ENCODE peak calls at places on chromosomes 5 and 9, in seven cellular contexts. S is NCI-H1694 treated with DMSO at 0.1 percent for 48 hours; X is T1000; Y is activated naive CD4-positive, alpha-beta T cell treated with Interleukin-2 at 50 U/mL for 16 hours; H is CD8-positive, alpha-beta memory T cell; O is mucosa of descending colon; Z is T-helper 1 cell. V is an unnamed sample.

GRCh38 chr5:14676320-14676719 is 11.8 kb downstream of the OTULIN start:
- DNase-seq in H (no peak), X (no peak), S (no peak), Z (no peak), O (no peak), Y (peak; percentile 28), V (no peak)

GRCh38 chr9:122464633-122465567 is 12.8 kb downstream of the OR1J1 start:
- DNase-seq in Y (peak; percentile 61), O (peak; percentile 57), S (peak; percentile 50), H (peak; percentile 68), X (peak; percentile 63), Z (peak; percentile 56), V (peak; percentile 64)

GRCh38 chr5:167442922-167443321 is 848.5 kb upstream of the WWC1 start:
- DNase-seq in H (no peak), O (no peak), Y (no peak), X (no peak), Z (no peak), S (no peak), V (no peak)

GRCh38 chr9:134648701-134649525 is 7.3 kb downstream of the COL5A1 start:
- DNase-seq in Z (no peak), X (no peak), H (no peak), O (peak; percentile 16), Y (peak; percentile 3), S (no peak), V (no peak)

GRCh38 chr5:142872795-142873194 is 102.6 kb downstream of the ARHGAP26 start:
- DNase-seq in X (no peak), Z (no peak), H (no peak), S (no peak), O (peak; percentile 71), Y (no peak), V (no peak)

GRCh38 chr5:139655727-139656271 is 7.7 kb downstream of the CXXC5 start:
- DNase-seq in Z (no peak), H (no peak), O (peak; percentile 60), X (no peak), S (no peak), Y (no peak), V (no peak)

GRCh38 chr5:52339285-52339684 is 448.4 kb upstream of the ITGA1 start:
- DNase-seq in X (no peak), S (no peak), H (no peak), O (no peak), Y (no peak), Z (no peak), V (no peak)

GRCh38 chr9:97321681-97322080 is 14.2 kb downstream of the CCDC180 start:
- DNase-seq in Y (no peak), S (no peak), X (no peak), H (no peak), O (no peak), Z (no peak), V (no peak)

GRCh38 chr5:135824541-135825041 is 9.9 kb upstream of the SLC25A48 start:
- DNase-seq in Z (no peak), H (no peak), S (no peak), Y (no peak), O (no peak), X (no peak), V (no peak)

GRCh38 chr5:143181173-143181572 is 222.3 kb downstream of the NR3C1 start:
- DNase-seq in O (no peak), X (no peak), H (no peak), Z (no peak), S (no peak), Y (no peak), V (no peak)

GRCh38 chr5:90410178-90410762 is 714 bp upstream of the CETN3 start:
- DNase-seq in O (no peak), S (peak; percentile 34), X (no peak), H (no peak), Y (no peak), Z (no peak), V (peak; percentile 20)

GRCh38 chr9:69549310-69550202 is 122.6 kb downstream of the APBA1 start:
- DNase-seq in Y (peak; percentile 11), S (peak; percentile 33), Z (no peak), H (peak; percentile 3), X (no peak), O (no peak), V (peak; percentile 44)

GRCh38 chr5:62167651-62168050 is 138.4 kb upstream of the KIF2A start:
- DNase-seq in X (no peak), H (no peak), S (no peak), Y (no peak), Z (no peak), O (no peak), V (no peak)

GRCh38 chr5:120304653-120305052 is 159.4 kb upstream of the PRR16 start:
- DNase-seq in O (no peak), S (no peak), Z (no peak), H (no peak), Y (no peak), X (no peak), V (no peak)